ENCODE peak calls at places on chromosomes 3 and 15, in six cellular contexts. T is psoas muscle; B is neural progenitor cell; D is tibial artery; L is CD8-positive, alpha-beta T cell; F is left lung. V is an unnamed sample.

GRCh38 chr3:166118049-166118448 is 280.8 kb upstream of the BCHE start:
- DNase-seq in T (no peak), B (no peak), D (no peak), L (no peak), F (no peak), V (no peak)

GRCh38 chr3:71581451-71581980 is 2.0 kb downstream of the FOXP1 start:
- DNase-seq in T (peak; percentile 71), B (peak; percentile 65), D (peak; percentile 43), L (peak; percentile 36), F (peak; percentile 93), V (no peak)

GRCh38 chr3:16050641-16051467 is 123.6 kb upstream of the GALNT15 start:
- DNase-seq in T (no peak), B (no peak), D (peak; percentile 50), L (no peak), F (peak; percentile 43), V (no peak)

GRCh38 chr15:98311566-98312188 is 336.7 kb upstream of the IGF1R start:
- DNase-seq in T (peak; percentile 71), B (peak; percentile 77), D (peak; percentile 85), L (peak; percentile 78), F (no peak), V (no peak)

GRCh38 chr15:74215958-74216357 is 13.4 kb upstream of the STRA6 start:
- DNase-seq in T (no peak), B (no peak), D (no peak), L (no peak), F (no peak), V (no peak)

GRCh38 chr3:189727191-189727590 is 96.0 kb downstream of the TP63 start:
- DNase-seq in T (no peak), B (no peak), D (no peak), L (no peak), F (no peak), V (no peak)

GRCh38 chr15:63288778-63289378 is 11.5 kb downstream of the APH1B start:
- DNase-seq in T (no peak), B (peak; percentile 53), D (no peak), L (no peak), F (no peak), V (no peak)

GRCh38 chr3:173287361-173287760 is 110.2 kb upstream of the NLGN1 start:
- DNase-seq in T (no peak), B (peak; percentile 7), D (no peak), L (no peak), F (no peak), V (no peak)

GRCh38 chr15:22263738-22264137 is 183.4 kb downstream of the OR4M2 start:
- DNase-seq in T (no peak), B (no peak), D (no peak), L (no peak), F (no peak), V (no peak)

GRCh38 chr3:108662141-108662738 is 72.7 kb downstream of the DZIP3 start:
- DNase-seq in T (no peak), B (peak; percentile 76), D (no peak), L (peak; percentile 33), F (no peak), V (no peak)

GRCh38 chr15:98903377-98904018 is 104.1 kb downstream of the PGPEP1L start:
- DNase-seq in T (no peak), B (no peak), D (no peak), L (no peak), F (no peak), V (no peak)

GRCh38 chr15:60734846-60735245 is 255.9 kb upstream of the ICE2 start:
- DNase-seq in T (no peak), B (no peak), D (no peak), L (no peak), F (no peak), V (no peak)

GRCh38 chr3:194251891-194252560 is 99.1 kb downstream of the CPN2 start:
- DNase-seq in T (no peak), B (no peak), D (no peak), L (no peak), F (no peak), V (no peak)

GRCh38 chr3:9934235-9934621 is 594 bp downstream of the CRELD1 start:
- DNase-seq in T (no peak), B (peak; percentile 50), D (no peak), L (no peak), F (no peak), V (no peak)
- TF ChIP-seq CTCF in T (no peak), B (peak; percentile 30), D (no peak), L (peak; percentile 18), F (no peak), V (peak; percentile 29)

DNA sequence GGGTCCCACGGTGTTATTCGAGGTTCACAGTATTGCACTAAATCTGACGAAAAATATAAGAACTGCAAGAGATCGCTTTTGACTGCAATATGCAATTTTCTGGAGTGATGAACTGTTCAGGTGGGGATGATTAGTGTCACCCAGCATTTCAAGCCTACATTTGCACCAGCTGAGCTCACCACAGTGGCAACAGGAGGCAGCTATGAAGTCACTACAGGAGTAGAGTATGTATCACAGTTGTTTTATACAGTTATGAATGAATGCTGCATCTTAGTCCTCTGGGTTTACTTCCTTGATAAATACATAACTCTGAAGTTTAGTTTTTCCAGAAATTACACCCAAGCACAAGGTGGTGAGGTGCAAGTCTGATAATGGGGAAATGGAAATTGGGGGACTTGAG is 69.6 kb downstream of the CHSY1 start:
- DNase-seq in T (no peak), B (no peak), D (no peak), L (no peak), F (no peak), V (no peak)
- H3K9me3 ChIP-seq in T (no peaks in the 10 kb centered on the region), B (no peaks in the 10 kb centered on the region), D (no peaks in the 10 kb centered on the region), L (no peaks in the 10 kb centered on the region), F (no peaks in the 10 kb centered on the region), V (no peaks in the 10 kb centered on the region)

DNA sequence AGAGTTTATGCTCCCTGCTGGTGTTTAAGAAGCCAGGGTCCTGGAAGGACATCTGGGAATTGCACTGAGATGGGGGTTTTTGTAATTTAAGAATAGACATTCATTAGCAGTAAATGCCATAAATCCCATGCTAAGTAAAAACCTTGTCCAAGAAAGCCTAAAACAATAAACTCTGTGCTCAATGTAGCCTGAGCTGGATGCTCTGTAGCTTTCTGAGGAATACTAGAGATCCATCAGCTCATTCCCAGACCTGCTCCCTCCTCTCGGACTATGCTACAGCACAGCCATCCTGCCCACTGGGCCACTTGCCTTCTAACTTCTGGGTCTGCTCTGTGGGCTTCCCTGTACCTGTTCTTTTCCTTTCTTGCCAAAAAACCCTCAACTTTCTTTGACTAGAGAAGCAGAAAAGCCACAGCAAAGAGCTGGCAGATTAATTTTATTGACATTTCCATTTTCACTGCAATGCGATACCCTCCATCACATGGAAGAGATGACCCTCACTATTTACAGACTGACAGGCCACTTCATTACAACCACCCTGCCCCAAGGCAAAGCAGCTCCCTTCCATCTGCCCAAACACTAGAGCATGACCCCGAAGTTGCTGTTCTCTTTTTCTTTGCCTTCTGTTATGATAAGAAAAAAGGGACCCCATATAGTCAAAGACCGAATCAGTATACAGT is 62.2 kb downstream of the MEIS2 start:
- DNase-seq in T (no peak), B (no peak), D (no peak), L (no peak), F (no peak), V (no peak)
- H3K27ac ChIP-seq in T (no peak overlapping the region), B (no peak overlapping the region), D (no peak overlapping the region), L (no peak overlapping the region), F (no peak overlapping the region), V (no peak overlapping the region)

GRCh38 chr3:70531063-70531657 is 218.7 kb upstream of the MDFIC2 start:
- DNase-seq in T (no peak), B (peak; percentile 25), D (no peak), L (no peak), F (no peak), V (no peak)
- TF ChIP-seq CTCF in T (peak; percentile 42), B (peak; percentile 75), D (peak; percentile 52), L (peak; percentile 13), F (peak; percentile 50), V (peak; percentile 63)

DNA sequence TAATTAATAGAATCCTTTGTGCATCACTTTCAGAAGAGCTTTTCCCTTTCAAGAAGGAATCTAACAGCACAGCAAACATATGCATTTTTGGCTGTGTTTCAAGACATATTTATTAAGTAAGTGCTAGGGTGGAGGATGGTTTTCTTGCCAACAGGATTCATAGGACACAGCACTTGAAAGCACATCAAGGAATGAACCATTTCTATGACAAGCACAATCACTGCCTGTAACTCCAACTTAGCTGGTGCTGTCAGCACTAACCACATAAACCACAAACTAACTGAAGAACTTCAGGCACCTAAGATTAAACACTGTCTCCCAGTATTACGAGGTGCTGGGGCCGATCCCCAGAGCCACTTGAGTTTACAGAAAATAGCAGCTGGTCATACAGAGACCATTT is 35.5 kb upstream of the SPRED1 start:
- DNase-seq in T (no peak), B (no peak), D (no peak), L (no peak), F (no peak), V (no peak)
- H3K9me3 ChIP-seq in T (no peaks in the 10 kb centered on the region), B (no peaks in the 10 kb centered on the region), D (no peaks in the 10 kb centered on the region), L (no peaks in the 10 kb centered on the region), F (no peaks in the 10 kb centered on the region), V (no peaks in the 10 kb centered on the region)

GRCh38 chr3:9809239-9809614 is 835 bp upstream of the TTLL3 start:
- DNase-seq in T (no peak), B (no peak), D (no peak), L (peak; percentile 15), F (peak; percentile 52), V (no peak)
- H3K27ac ChIP-seq in T (peak overlapping the region; percentile 92), B (no peak overlapping the region), D (peak overlapping the region; percentile 97), L (peak overlapping the region; percentile 62), F (peak overlapping the region; percentile 96), V (peak overlapping the region; percentile 96)

GRCh38 chr3:13006216-13006990 is 66.8 kb downstream of the IQSEC1 start:
- DNase-seq in T (no peak), B (no peak), D (no peak), L (no peak), F (no peak), V (no peak)
- TF ChIP-seq CTCF in T (no peak), B (no peak), D (no peak), L (no peak), F (no peak), V (no peak)

GRCh38 chr3:46030626-46031025 is 3.3 kb upstream of the XCR1 start:
- DNase-seq in T (no peak), B (no peak), D (no peak), L (no peak), F (no peak), V (no peak)
- H3K9me3 ChIP-seq in T (peaks cover 3% of the 10 kb centered on the region), B (no peaks in the 10 kb centered on the region), D (no peaks in the 10 kb centered on the region), L (no peaks in the 10 kb centered on the region), F (peaks cover 25% of the 10 kb centered on the region), V (no peaks in the 10 kb centered on the region)

GRCh38 chr3:58063424-58063823 is 55.2 kb downstream of the FLNB start:
- DNase-seq in T (no peak), B (no peak), D (peak; percentile 84), L (no peak), F (no peak), V (no peak)
- H3K27ac ChIP-seq in T (no peak overlapping the region), B (no peak overlapping the region), D (peak overlapping the region; percentile 62), L (no peak overlapping the region), F (no peak overlapping the region), V (peak overlapping the region; percentile 59)